ENCODE peak calls at places on chromosomes 5 and 9, in six cellular contexts. One of them, this sample, is unnamed.

GRCh38 chr5:125198270-125198974 is 452.0 kb upstream of the ZNF608 start:
- DNase-seq in GM12865: peak
- DNase-seq in aorta: peak
- DNase-seq in cardiac muscle cell: peak
- DNase-seq in T1000: no peak
- DNase-seq in activated naive CD8-positive, alpha-beta T cell treated with anti-CD3 and anti-CD28 coated beads, Interleukin-2, amount 50 U/mL, for 24 hours: no peak
- DNase-seq in this sample: no peak

GRCh38 chr9:102295188-102295587 is 556.7 kb upstream of the GRIN3A start:
- DNase-seq in GM12865: no peak
- DNase-seq in aorta: no peak
- DNase-seq in cardiac muscle cell: no peak
- DNase-seq in T1000: no peak
- DNase-seq in activated naive CD8-positive, alpha-beta T cell treated with anti-CD3 and anti-CD28 coated beads, Interleukin-2, amount 50 U/mL, for 24 hours: no peak
- DNase-seq in this sample: no peak

GRCh38 chr9:124006448-124007156 is 5.0 kb upstream of the LHX2 start:
- DNase-seq in GM12865: peak
- DNase-seq in aorta: no peak
- DNase-seq in cardiac muscle cell: no peak
- DNase-seq in T1000: no peak
- DNase-seq in activated naive CD8-positive, alpha-beta T cell treated with anti-CD3 and anti-CD28 coated beads, Interleukin-2, amount 50 U/mL, for 24 hours: no peak
- DNase-seq in this sample: no peak

GRCh38 chr9:124035001-124035650 is 23.6 kb downstream of the LHX2 start:
- DNase-seq in GM12865: no peak
- DNase-seq in aorta: peak
- DNase-seq in cardiac muscle cell: no peak
- DNase-seq in T1000: no peak
- DNase-seq in activated naive CD8-positive, alpha-beta T cell treated with anti-CD3 and anti-CD28 coated beads, Interleukin-2, amount 50 U/mL, for 24 hours: no peak
- DNase-seq in this sample: no peak

GRCh38 chr5:55176176-55176818 is 3.3 kb upstream of the CDC20B start:
- DNase-seq in GM12865: no peak
- DNase-seq in aorta: peak
- DNase-seq in cardiac muscle cell: peak
- DNase-seq in T1000: no peak
- DNase-seq in activated naive CD8-positive, alpha-beta T cell treated with anti-CD3 and anti-CD28 coated beads, Interleukin-2, amount 50 U/mL, for 24 hours: peak
- DNase-seq in this sample: peak

GRCh38 chr5:5183192-5183699 is 43.1 kb downstream of the ADAMTS16 start:
- DNase-seq in GM12865: no peak
- DNase-seq in aorta: no peak
- DNase-seq in cardiac muscle cell: peak
- DNase-seq in T1000: no peak
- DNase-seq in activated naive CD8-positive, alpha-beta T cell treated with anti-CD3 and anti-CD28 coated beads, Interleukin-2, amount 50 U/mL, for 24 hours: no peak
- DNase-seq in this sample: no peak

GRCh38 chr5:158570502-158570901 is 529.2 kb downstream of the EBF1 start:
- DNase-seq in GM12865: no peak
- DNase-seq in aorta: no peak
- DNase-seq in cardiac muscle cell: no peak
- DNase-seq in T1000: no peak
- DNase-seq in activated naive CD8-positive, alpha-beta T cell treated with anti-CD3 and anti-CD28 coated beads, Interleukin-2, amount 50 U/mL, for 24 hours: no peak
- DNase-seq in this sample: no peak

GRCh38 chr9:84519486-84519885 is 150.0 kb upstream of the NTRK2 start:
- DNase-seq in GM12865: no peak
- DNase-seq in aorta: no peak
- DNase-seq in cardiac muscle cell: no peak
- DNase-seq in T1000: no peak
- DNase-seq in activated naive CD8-positive, alpha-beta T cell treated with anti-CD3 and anti-CD28 coated beads, Interleukin-2, amount 50 U/mL, for 24 hours: no peak
- DNase-seq in this sample: no peak

GRCh38 chr9:69674112-69674511 is 1.9 kb upstream of the APBA1 start:
- DNase-seq in GM12865: no peak
- DNase-seq in aorta: no peak
- DNase-seq in cardiac muscle cell: no peak
- DNase-seq in T1000: no peak
- DNase-seq in activated naive CD8-positive, alpha-beta T cell treated with anti-CD3 and anti-CD28 coated beads, Interleukin-2, amount 50 U/mL, for 24 hours: no peak
- DNase-seq in this sample: no peak

GRCh38 chr5:114358329-114358728 is 3.5 kb upstream of the KCNN2 start:
- DNase-seq in GM12865: no peak
- DNase-seq in aorta: no peak
- DNase-seq in cardiac muscle cell: no peak
- DNase-seq in T1000: no peak
- DNase-seq in activated naive CD8-positive, alpha-beta T cell treated with anti-CD3 and anti-CD28 coated beads, Interleukin-2, amount 50 U/mL, for 24 hours: no peak
- DNase-seq in this sample: no peak

GRCh38 chr5:148733601-148734438 is 79.5 kb upstream of the HTR4 start:
- DNase-seq in GM12865: peak
- DNase-seq in aorta: peak
- DNase-seq in cardiac muscle cell: peak
- DNase-seq in T1000: peak
- DNase-seq in activated naive CD8-positive, alpha-beta T cell treated with anti-CD3 and anti-CD28 coated beads, Interleukin-2, amount 50 U/mL, for 24 hours: peak
- DNase-seq in this sample: peak

GRCh38 chr9:91047993-91048607 is 246.5 kb downstream of the SYK start:
- DNase-seq in GM12865: peak
- DNase-seq in aorta: no peak
- DNase-seq in cardiac muscle cell: no peak
- DNase-seq in T1000: no peak
- DNase-seq in activated naive CD8-positive, alpha-beta T cell treated with anti-CD3 and anti-CD28 coated beads, Interleukin-2, amount 50 U/mL, for 24 hours: peak
- DNase-seq in this sample: peak

GRCh38 chr5:153880094-153880493 is 158.6 kb downstream of the FAM114A2 start:
- DNase-seq in GM12865: no peak
- DNase-seq in aorta: no peak
- DNase-seq in cardiac muscle cell: no peak
- DNase-seq in T1000: no peak
- DNase-seq in activated naive CD8-positive, alpha-beta T cell treated with anti-CD3 and anti-CD28 coated beads, Interleukin-2, amount 50 U/mL, for 24 hours: no peak
- DNase-seq in this sample: no peak

GRCh38 chr5:159817262-159818029 is 98.8 kb upstream of the ADRA1B start:
- DNase-seq in GM12865: no peak
- DNase-seq in aorta: no peak
- DNase-seq in cardiac muscle cell: no peak
- DNase-seq in T1000: no peak
- DNase-seq in activated naive CD8-positive, alpha-beta T cell treated with anti-CD3 and anti-CD28 coated beads, Interleukin-2, amount 50 U/mL, for 24 hours: no peak
- DNase-seq in this sample: no peak

GRCh38 chr9:84271887-84272556 is 68.5 kb downstream of the SLC28A3 start:
- DNase-seq in GM12865: no peak
- DNase-seq in aorta: no peak
- DNase-seq in cardiac muscle cell: no peak
- DNase-seq in T1000: no peak
- DNase-seq in activated naive CD8-positive, alpha-beta T cell treated with anti-CD3 and anti-CD28 coated beads, Interleukin-2, amount 50 U/mL, for 24 hours: no peak
- DNase-seq in this sample: no peak

GRCh38 chr5:146005723-146006122 is 69.3 kb downstream of the SH3RF2 start:
- DNase-seq in GM12865: no peak
- DNase-seq in aorta: no peak
- DNase-seq in cardiac muscle cell: no peak
- DNase-seq in T1000: no peak
- DNase-seq in activated naive CD8-positive, alpha-beta T cell treated with anti-CD3 and anti-CD28 coated beads, Interleukin-2, amount 50 U/mL, for 24 hours: no peak
- DNase-seq in this sample: no peak

GRCh38 chr5:137155621-137156020 is 343.5 kb downstream of the SPOCK1 start:
- DNase-seq in GM12865: no peak
- DNase-seq in aorta: no peak
- DNase-seq in cardiac muscle cell: no peak
- DNase-seq in T1000: no peak
- DNase-seq in activated naive CD8-positive, alpha-beta T cell treated with anti-CD3 and anti-CD28 coated beads, Interleukin-2, amount 50 U/mL, for 24 hours: no peak
- DNase-seq in this sample: no peak

GRCh38 chr5:163407034-163407652 is 30.3 kb upstream of the CCNG1 start:
- DNase-seq in GM12865: peak
- DNase-seq in aorta: no peak
- DNase-seq in cardiac muscle cell: peak
- DNase-seq in T1000: no peak
- DNase-seq in activated naive CD8-positive, alpha-beta T cell treated with anti-CD3 and anti-CD28 coated beads, Interleukin-2, amount 50 U/mL, for 24 hours: no peak
- DNase-seq in this sample: no peak

GRCh38 chr5:151656311-151656710 is 30.4 kb downstream of the SPARC start:
- DNase-seq in GM12865: no peak
- DNase-seq in aorta: no peak
- DNase-seq in cardiac muscle cell: no peak
- DNase-seq in T1000: no peak
- DNase-seq in activated naive CD8-positive, alpha-beta T cell treated with anti-CD3 and anti-CD28 coated beads, Interleukin-2, amount 50 U/mL, for 24 hours: no peak
- DNase-seq in this sample: no peak

GRCh38 chr5:107542831-107543231 is 127.9 kb downstream of the EFNA5 start:
- DNase-seq in GM12865: no peak
- DNase-seq in aorta: peak
- DNase-seq in cardiac muscle cell: peak
- DNase-seq in T1000: peak
- DNase-seq in activated naive CD8-positive, alpha-beta T cell treated with anti-CD3 and anti-CD28 coated beads, Interleukin-2, amount 50 U/mL, for 24 hours: no peak
- DNase-seq in this sample: no peak

GRCh38 chr9:115042781-115043509 is 75.0 kb downstream of the TNC start:
- DNase-seq in GM12865: peak
- DNase-seq in aorta: no peak
- DNase-seq in cardiac muscle cell: no peak
- DNase-seq in T1000: no peak
- DNase-seq in activated naive CD8-positive, alpha-beta T cell treated with anti-CD3 and anti-CD28 coated beads, Interleukin-2, amount 50 U/mL, for 24 hours: peak
- DNase-seq in this sample: peak

GRCh38 chr5:59178482-59178881 is 595.6 kb downstream of the RAB3C start:
- DNase-seq in GM12865: peak
- DNase-seq in aorta: no peak
- DNase-seq in cardiac muscle cell: no peak
- DNase-seq in T1000: no peak
- DNase-seq in activated naive CD8-positive, alpha-beta T cell treated with anti-CD3 and anti-CD28 coated beads, Interleukin-2, amount 50 U/mL, for 24 hours: no peak
- DNase-seq in this sample: no peak

GRCh38 chr5:94021246-94021645 is 279.8 kb upstream of the POU5F2 start:
- DNase-seq in GM12865: no peak
- DNase-seq in aorta: no peak
- DNase-seq in cardiac muscle cell: no peak
- DNase-seq in T1000: no peak
- DNase-seq in activated naive CD8-positive, alpha-beta T cell treated with anti-CD3 and anti-CD28 coated beads, Interleukin-2, amount 50 U/mL, for 24 hours: no peak
- DNase-seq in this sample: no peak

GRCh38 chr5:91712718-91713117 is 329.6 kb upstream of the ARRDC3 start:
- DNase-seq in GM12865: no peak
- DNase-seq in aorta: no peak
- DNase-seq in cardiac muscle cell: no peak
- DNase-seq in T1000: no peak
- DNase-seq in activated naive CD8-positive, alpha-beta T cell treated with anti-CD3 and anti-CD28 coated beads, Interleukin-2, amount 50 U/mL, for 24 hours: no peak
- DNase-seq in this sample: no peak

GRCh38 chr5:135239461-135240282 is 159.4 kb downstream of the MACROH2A1 start:
- DNase-seq in GM12865: no peak
- DNase-seq in aorta: no peak
- DNase-seq in cardiac muscle cell: no peak
- DNase-seq in T1000: no peak
- DNase-seq in activated naive CD8-positive, alpha-beta T cell treated with anti-CD3 and anti-CD28 coated beads, Interleukin-2, amount 50 U/mL, for 24 hours: no peak
- DNase-seq in this sample: no peak

GRCh38 chr9:122111413-122112085 is 18.4 kb upstream of the TTLL11 start:
- DNase-seq in GM12865: no peak
- DNase-seq in aorta: peak
- DNase-seq in cardiac muscle cell: no peak
- DNase-seq in T1000: no peak
- DNase-seq in activated naive CD8-positive, alpha-beta T cell treated with anti-CD3 and anti-CD28 coated beads, Interleukin-2, amount 50 U/mL, for 24 hours: no peak
- DNase-seq in this sample: no peak

GRCh38 chr9:2489838-2490314 is 131.7 kb upstream of the VLDLR start:
- DNase-seq in GM12865: no peak
- DNase-seq in aorta: no peak
- DNase-seq in cardiac muscle cell: no peak
- DNase-seq in T1000: no peak
- DNase-seq in activated naive CD8-positive, alpha-beta T cell treated with anti-CD3 and anti-CD28 coated beads, Interleukin-2, amount 50 U/mL, for 24 hours: no peak
- DNase-seq in this sample: no peak

GRCh38 chr5:112436139-112436538 is 17.1 kb upstream of the EPB41L4A start:
- DNase-seq in GM12865: no peak
- DNase-seq in aorta: no peak
- DNase-seq in cardiac muscle cell: no peak
- DNase-seq in T1000: no peak
- DNase-seq in activated naive CD8-positive, alpha-beta T cell treated with anti-CD3 and anti-CD28 coated beads, Interleukin-2, amount 50 U/mL, for 24 hours: no peak
- DNase-seq in this sample: no peak

GRCh38 chr9:136403538-136403914 is 3.6 kb upstream of the SNAPC4 start:
- DNase-seq in GM12865: peak
- DNase-seq in aorta: no peak
- DNase-seq in cardiac muscle cell: no peak
- DNase-seq in T1000: no peak
- DNase-seq in activated naive CD8-positive, alpha-beta T cell treated with anti-CD3 and anti-CD28 coated beads, Interleukin-2, amount 50 U/mL, for 24 hours: peak
- DNase-seq in this sample: peak

GRCh38 chr5:129670944-129671343 is 77.0 kb upstream of the MINAR2 start:
- DNase-seq in GM12865: no peak
- DNase-seq in aorta: no peak
- DNase-seq in cardiac muscle cell: no peak
- DNase-seq in T1000: no peak
- DNase-seq in activated naive CD8-positive, alpha-beta T cell treated with anti-CD3 and anti-CD28 coated beads, Interleukin-2, amount 50 U/mL, for 24 hours: no peak
- DNase-seq in this sample: no peak

GRCh38 chr5:42522783-42523182 is 99.5 kb downstream of the GHR start:
- DNase-seq in GM12865: no peak
- DNase-seq in aorta: no peak
- DNase-seq in cardiac muscle cell: no peak
- DNase-seq in T1000: no peak
- DNase-seq in activated naive CD8-positive, alpha-beta T cell treated with anti-CD3 and anti-CD28 coated beads, Interleukin-2, amount 50 U/mL, for 24 hours: no peak
- DNase-seq in this sample: no peak

GRCh38 chr9:79572891-79573696 is 1.3 kb downstream of the TLE4 start:
- DNase-seq in GM12865: peak
- DNase-seq in aorta: peak
- DNase-seq in cardiac muscle cell: peak
- DNase-seq in T1000: no peak
- DNase-seq in activated naive CD8-positive, alpha-beta T cell treated with anti-CD3 and anti-CD28 coated beads, Interleukin-2, amount 50 U/mL, for 24 hours: peak
- DNase-seq in this sample: peak

GRCh38 chr9:115250646-115251045 is 132.7 kb upstream of the TNC start:
- DNase-seq in GM12865: no peak
- DNase-seq in aorta: no peak
- DNase-seq in cardiac muscle cell: no peak
- DNase-seq in T1000: peak
- DNase-seq in activated naive CD8-positive, alpha-beta T cell treated with anti-CD3 and anti-CD28 coated beads, Interleukin-2, amount 50 U/mL, for 24 hours: no peak
- DNase-seq in this sample: no peak

GRCh38 chr5:154610321-154611154 is 132.5 kb upstream of the HAND1 start:
- DNase-seq in GM12865: peak
- DNase-seq in aorta: peak
- DNase-seq in cardiac muscle cell: peak
- DNase-seq in T1000: no peak
- DNase-seq in activated naive CD8-positive, alpha-beta T cell treated with anti-CD3 and anti-CD28 coated beads, Interleukin-2, amount 50 U/mL, for 24 hours: peak
- DNase-seq in this sample: peak

GRCh38 chr5:160930361-160930760 is 78.3 kb upstream of the ATP10B start:
- DNase-seq in GM12865: no peak
- DNase-seq in aorta: no peak
- DNase-seq in cardiac muscle cell: peak
- DNase-seq in T1000: no peak
- DNase-seq in activated naive CD8-positive, alpha-beta T cell treated with anti-CD3 and anti-CD28 coated beads, Interleukin-2, amount 50 U/mL, for 24 hours: no peak
- DNase-seq in this sample: no peak

GRCh38 chr5:154493274-154493673 is 15.2 kb upstream of the HAND1 start:
- DNase-seq in GM12865: no peak
- DNase-seq in aorta: no peak
- DNase-seq in cardiac muscle cell: no peak
- DNase-seq in T1000: no peak
- DNase-seq in activated naive CD8-positive, alpha-beta T cell treated with anti-CD3 and anti-CD28 coated beads, Interleukin-2, amount 50 U/mL, for 24 hours: no peak
- DNase-seq in this sample: no peak

GRCh38 chr5:120848883-120849282 is 384.8 kb downstream of the PRR16 start:
- DNase-seq in GM12865: no peak
- DNase-seq in aorta: no peak
- DNase-seq in cardiac muscle cell: no peak
- DNase-seq in T1000: no peak
- DNase-seq in activated naive CD8-positive, alpha-beta T cell treated with anti-CD3 and anti-CD28 coated beads, Interleukin-2, amount 50 U/mL, for 24 hours: no peak
- DNase-seq in this sample: no peak

This sample was measured in stimulated activated naive CD8-positive, alpha-beta T cell treated with anti-CD3 and anti-CD28 coated beads, Interleukin-15, Interleukin-2, amounts not matched to agents 100 U/mL and 50 U/mL, for 24 hours.